ENCODE peak calls at places on chromosome 16, in ten cellular contexts. One of them, this sample, is unnamed.
A peak's percentile ranks its signal among the peaks of the same experiment; 100 is the strongest.

GRCh38 chr16:1428511-1428910 is 2.4 kb upstream of the PERCC1 start:
- DNase-seq in heart right ventricle: peak; percentile 56
- DNase-seq in endodermal cell: peak; percentile 85
- DNase-seq in tibial nerve: no peak
- DNase-seq in ascending aorta: no peak
- DNase-seq in cardiac muscle cell: peak; percentile 34
- DNase-seq in A549: peak; percentile 57
- DNase-seq in prostate gland: no peak
- DNase-seq in breast epithelium: peak; percentile 68
- DNase-seq in neural progenitor cell: peak; percentile 70
- DNase-seq in this sample: peak; percentile 21

GRCh38 chr16:2298621-2299020 is 30.7 kb upstream of the RNPS1 start:
- DNase-seq in neural progenitor cell: no peak
- DNase-seq in prostate gland: no peak
- DNase-seq in ascending aorta: no peak
- DNase-seq in breast epithelium: no peak
- DNase-seq in heart right ventricle: no peak
- DNase-seq in endodermal cell: no peak
- DNase-seq in cardiac muscle cell: no peak
- DNase-seq in A549: no peak
- DNase-seq in tibial nerve: no peak
- DNase-seq in this sample: no peak

GRCh38 chr16:83717814-83718213 is 90.0 kb upstream of the HSBP1 start:
- DNase-seq in cardiac muscle cell: peak; percentile 36
- DNase-seq in prostate gland: no peak
- DNase-seq in endodermal cell: no peak
- DNase-seq in breast epithelium: no peak
- DNase-seq in neural progenitor cell: no peak
- DNase-seq in ascending aorta: no peak
- DNase-seq in tibial nerve: no peak
- DNase-seq in heart right ventricle: no peak
- DNase-seq in A549: no peak
- DNase-seq in this sample: no peak

GRCh38 chr16:77963185-77964044 is 58.9 kb upstream of the CLEC3A start:
- DNase-seq in A549: no peak
- DNase-seq in endodermal cell: peak; percentile 89
- DNase-seq in heart right ventricle: no peak
- DNase-seq in prostate gland: no peak
- DNase-seq in breast epithelium: no peak
- DNase-seq in neural progenitor cell: peak; percentile 35
- DNase-seq in cardiac muscle cell: no peak
- DNase-seq in tibial nerve: no peak
- DNase-seq in ascending aorta: no peak
- DNase-seq in this sample: no peak

GRCh38 chr16:55645986-55646385 is 9.8 kb upstream of the SLC6A2 start:
- DNase-seq in neural progenitor cell: no peak
- DNase-seq in A549: no peak
- DNase-seq in endodermal cell: peak; percentile 36
- DNase-seq in heart right ventricle: no peak
- DNase-seq in prostate gland: no peak
- DNase-seq in breast epithelium: no peak
- DNase-seq in ascending aorta: no peak
- DNase-seq in tibial nerve: no peak
- DNase-seq in cardiac muscle cell: no peak
- DNase-seq in this sample: no peak

GRCh38 chr16:66127459-66128362 is 238.8 kb upstream of the CDH5 start:
- DNase-seq in tibial nerve: no peak
- DNase-seq in heart right ventricle: peak; percentile 19
- DNase-seq in endodermal cell: peak; percentile 79
- DNase-seq in cardiac muscle cell: peak; percentile 70
- DNase-seq in breast epithelium: no peak
- DNase-seq in neural progenitor cell: peak; percentile 51
- DNase-seq in A549: no peak
- DNase-seq in ascending aorta: no peak
- DNase-seq in prostate gland: no peak
- DNase-seq in this sample: peak; percentile 78

GRCh38 chr16:84547539-84548058 is 43.1 kb upstream of the MEAK7 start:
- DNase-seq in tibial nerve: no peak
- DNase-seq in A549: no peak
- DNase-seq in cardiac muscle cell: no peak
- DNase-seq in endodermal cell: no peak
- DNase-seq in neural progenitor cell: peak; percentile 70
- DNase-seq in heart right ventricle: no peak
- DNase-seq in ascending aorta: no peak
- DNase-seq in breast epithelium: no peak
- DNase-seq in prostate gland: no peak
- DNase-seq in this sample: no peak

GRCh38 chr16:74660383-74660782 is 6.3 kb downstream of the RFWD3 start:
- DNase-seq in tibial nerve: no peak
- DNase-seq in heart right ventricle: no peak
- DNase-seq in breast epithelium: no peak
- DNase-seq in cardiac muscle cell: no peak
- DNase-seq in prostate gland: no peak
- DNase-seq in neural progenitor cell: no peak
- DNase-seq in ascending aorta: no peak
- DNase-seq in A549: no peak
- DNase-seq in endodermal cell: no peak
- DNase-seq in this sample: no peak

GRCh38 chr16:84537431-84538151 is 33.1 kb upstream of the MEAK7 start:
- DNase-seq in prostate gland: no peak
- DNase-seq in neural progenitor cell: no peak
- DNase-seq in endodermal cell: no peak
- DNase-seq in breast epithelium: no peak
- DNase-seq in heart right ventricle: no peak
- DNase-seq in cardiac muscle cell: peak; percentile 43
- DNase-seq in tibial nerve: no peak
- DNase-seq in ascending aorta: no peak
- DNase-seq in A549: no peak
- DNase-seq in this sample: no peak

GRCh38 chr16:52912565-52913173 is 140.0 kb downstream of the CHD9NB start:
- DNase-seq in A549: peak; percentile 72
- DNase-seq in neural progenitor cell: peak; percentile 80
- DNase-seq in breast epithelium: peak; percentile 64
- DNase-seq in endodermal cell: peak; percentile 92
- DNase-seq in cardiac muscle cell: peak; percentile 65
- DNase-seq in prostate gland: peak; percentile 56
- DNase-seq in heart right ventricle: peak; percentile 33
- DNase-seq in tibial nerve: peak; percentile 38
- DNase-seq in ascending aorta: no peak
- DNase-seq in this sample: peak; percentile 74

GRCh38 chr16:56356276-56357241 is 68.8 kb downstream of the AMFR start:
- DNase-seq in cardiac muscle cell: peak; percentile 94
- DNase-seq in endodermal cell: peak; percentile 96
- DNase-seq in prostate gland: peak; percentile 72
- DNase-seq in tibial nerve: peak; percentile 67
- DNase-seq in breast epithelium: peak; percentile 79
- DNase-seq in ascending aorta: no peak
- DNase-seq in neural progenitor cell: peak; percentile 93
- DNase-seq in heart right ventricle: peak; percentile 82
- DNase-seq in A549: peak; percentile 85
- DNase-seq in this sample: peak; percentile 85

GRCh38 chr16:27352026-27352425 is 38.3 kb downstream of the IL4R start:
- DNase-seq in prostate gland: no peak
- DNase-seq in cardiac muscle cell: no peak
- DNase-seq in heart right ventricle: no peak
- DNase-seq in breast epithelium: no peak
- DNase-seq in A549: no peak
- DNase-seq in endodermal cell: no peak
- DNase-seq in neural progenitor cell: no peak
- DNase-seq in ascending aorta: no peak
- DNase-seq in tibial nerve: no peak
- DNase-seq in this sample: no peak

GRCh38 chr16:1314399-1315068 is 5.1 kb downstream of the UBE2I start:
- DNase-seq in cardiac muscle cell: no peak
- DNase-seq in breast epithelium: no peak
- DNase-seq in tibial nerve: no peak
- DNase-seq in endodermal cell: no peak
- DNase-seq in neural progenitor cell: no peak
- DNase-seq in ascending aorta: no peak
- DNase-seq in A549: no peak
- DNase-seq in heart right ventricle: no peak
- DNase-seq in prostate gland: no peak
- DNase-seq in this sample: no peak

GRCh38 chr16:10871157-10871991 is 5.6 kb upstream of the CIITA start:
- DNase-seq in ascending aorta: peak; percentile 41
- DNase-seq in heart right ventricle: peak; percentile 24
- DNase-seq in breast epithelium: peak; percentile 69
- DNase-seq in endodermal cell: no peak
- DNase-seq in tibial nerve: no peak
- DNase-seq in neural progenitor cell: no peak
- DNase-seq in prostate gland: peak; percentile 57
- DNase-seq in A549: no peak
- DNase-seq in cardiac muscle cell: peak; percentile 72
- DNase-seq in this sample: no peak

GRCh38 chr16:16930309-16931000 is 540.3 kb downstream of the XYLT1 start:
- DNase-seq in breast epithelium: no peak
- DNase-seq in ascending aorta: no peak
- DNase-seq in tibial nerve: no peak
- DNase-seq in prostate gland: no peak
- DNase-seq in neural progenitor cell: no peak
- DNase-seq in cardiac muscle cell: no peak
- DNase-seq in heart right ventricle: no peak
- DNase-seq in A549: no peak
- DNase-seq in endodermal cell: no peak
- DNase-seq in this sample: no peak

GRCh38 chr16:9308300-9309209 is 217.1 kb downstream of the HAPSTR1 start:
- DNase-seq in ascending aorta: no peak
- DNase-seq in A549: no peak
- DNase-seq in tibial nerve: no peak
- DNase-seq in heart right ventricle: no peak
- DNase-seq in endodermal cell: no peak
- DNase-seq in prostate gland: peak; percentile 26
- DNase-seq in neural progenitor cell: no peak
- DNase-seq in breast epithelium: no peak
- DNase-seq in cardiac muscle cell: no peak
- DNase-seq in this sample: no peak

GRCh38 chr16:84266451-84266850 is 26.6 kb upstream of the KCNG4 start:
- DNase-seq in endodermal cell: peak; percentile 92
- DNase-seq in heart right ventricle: no peak
- DNase-seq in breast epithelium: no peak
- DNase-seq in ascending aorta: no peak
- DNase-seq in prostate gland: no peak
- DNase-seq in neural progenitor cell: peak; percentile 85
- DNase-seq in A549: peak; percentile 88
- DNase-seq in cardiac muscle cell: peak; percentile 76
- DNase-seq in tibial nerve: no peak
- DNase-seq in this sample: peak; percentile 88

GRCh38 chr16:70512456-70512855 is 10.9 kb downstream of the COG4 start:
- DNase-seq in breast epithelium: no peak
- DNase-seq in neural progenitor cell: no peak
- DNase-seq in heart right ventricle: no peak
- DNase-seq in endodermal cell: no peak
- DNase-seq in prostate gland: no peak
- DNase-seq in A549: peak; percentile 33
- DNase-seq in cardiac muscle cell: no peak
- DNase-seq in ascending aorta: no peak
- DNase-seq in tibial nerve: no peak
- DNase-seq in this sample: no peak

GRCh38 chr16:68436581-68436980 is 11.7 kb downstream of the SMPD3 start:
- DNase-seq in endodermal cell: peak; percentile 75
- DNase-seq in cardiac muscle cell: no peak
- DNase-seq in breast epithelium: no peak
- DNase-seq in heart right ventricle: no peak
- DNase-seq in neural progenitor cell: peak; percentile 30
- DNase-seq in ascending aorta: no peak
- DNase-seq in A549: peak; percentile 55
- DNase-seq in prostate gland: no peak
- DNase-seq in tibial nerve: no peak
- DNase-seq in this sample: no peak
- TF ChIP-seq CTCF in endodermal cell: peak; percentile 80
- TF ChIP-seq CTCF in cardiac muscle cell: peak; percentile 29
- TF ChIP-seq CTCF in breast epithelium: no peak
- TF ChIP-seq CTCF in heart right ventricle: no peak
- TF ChIP-seq CTCF in neural progenitor cell: peak; percentile 46
- TF ChIP-seq CTCF in ascending aorta: no peak
- TF ChIP-seq CTCF in A549: no peak
- TF ChIP-seq CTCF in prostate gland: no peak
- TF ChIP-seq CTCF in tibial nerve: no peak
- TF ChIP-seq CTCF in this sample: peak; percentile 67

GRCh38 chr16:72986011-72986410 is 61.9 kb downstream of the ZFHX3 start:
- DNase-seq in A549: no peak
- DNase-seq in prostate gland: peak; percentile 49
- DNase-seq in breast epithelium: no peak
- DNase-seq in endodermal cell: peak; percentile 48
- DNase-seq in neural progenitor cell: no peak
- DNase-seq in ascending aorta: no peak
- DNase-seq in heart right ventricle: peak; percentile 60
- DNase-seq in tibial nerve: peak; percentile 68
- DNase-seq in cardiac muscle cell: peak; percentile 56
- DNase-seq in this sample: no peak
- H3K4me1 ChIP-seq in A549: peaks cover 38% of the 10 kb centered on the region
- H3K4me1 ChIP-seq in prostate gland: peaks cover 55% of the 10 kb centered on the region
- H3K4me1 ChIP-seq in breast epithelium: no peaks in the 10 kb centered on the region
- H3K4me1 ChIP-seq in endodermal cell: peaks cover 7% of the 10 kb centered on the region
- H3K4me1 ChIP-seq in neural progenitor cell: peaks cover 14% of the 10 kb centered on the region
- H3K4me1 ChIP-seq in ascending aorta: peaks cover 66% of the 10 kb centered on the region
- H3K4me1 ChIP-seq in heart right ventricle: peaks cover 50% of the 10 kb centered on the region
- H3K4me1 ChIP-seq in tibial nerve: peaks cover 43% of the 10 kb centered on the region
- H3K4me1 ChIP-seq in cardiac muscle cell: peaks cover 31% of the 10 kb centered on the region
- H3K4me1 ChIP-seq in this sample: peaks cover 34% of the 10 kb centered on the region

DNA sequence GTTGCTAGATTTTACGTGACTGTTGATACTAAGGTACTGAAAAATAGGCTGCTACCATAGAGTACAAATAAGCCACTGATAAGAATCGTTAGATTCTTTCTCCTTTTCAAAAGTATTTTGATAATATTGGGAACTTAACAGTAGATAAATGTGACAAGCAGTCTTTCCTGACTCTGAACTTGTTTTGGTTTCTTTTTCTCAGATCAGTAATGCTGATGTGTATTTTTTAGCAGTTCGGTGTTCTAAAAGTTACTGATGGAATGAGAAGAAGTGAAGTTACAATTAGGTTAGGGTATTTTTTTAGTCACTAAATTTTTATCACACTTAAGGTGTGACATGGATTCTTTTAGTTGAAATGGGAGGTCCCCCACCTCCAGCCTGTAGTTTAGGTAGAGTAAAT is 2.2 kb downstream of the RBBP6 start:
- DNase-seq in cardiac muscle cell: no peak
- DNase-seq in neural progenitor cell: no peak
- DNase-seq in A549: no peak
- DNase-seq in prostate gland: no peak
- DNase-seq in endodermal cell: no peak
- DNase-seq in heart right ventricle: no peak
- DNase-seq in breast epithelium: no peak
- DNase-seq in tibial nerve: no peak
- DNase-seq in ascending aorta: no peak
- DNase-seq in this sample: no peak
- H3K4me3 ChIP-seq in cardiac muscle cell: peak overlapping the region; percentile 87
- H3K4me3 ChIP-seq in neural progenitor cell: peak overlapping the region; percentile 90
- H3K4me3 ChIP-seq in A549: peak overlapping the region; percentile 92
- H3K4me3 ChIP-seq in prostate gland: peak overlapping the region; percentile 88
- H3K4me3 ChIP-seq in endodermal cell: peak overlapping the region; percentile 100
- H3K4me3 ChIP-seq in heart right ventricle: peak overlapping the region; percentile 80
- H3K4me3 ChIP-seq in breast epithelium: peak overlapping the region; percentile 99
- H3K4me3 ChIP-seq in tibial nerve: peak overlapping the region; percentile 96
- H3K4me3 ChIP-seq in ascending aorta: peak overlapping the region; percentile 100
- H3K4me3 ChIP-seq in this sample: peak overlapping the region; percentile 77

DNA sequence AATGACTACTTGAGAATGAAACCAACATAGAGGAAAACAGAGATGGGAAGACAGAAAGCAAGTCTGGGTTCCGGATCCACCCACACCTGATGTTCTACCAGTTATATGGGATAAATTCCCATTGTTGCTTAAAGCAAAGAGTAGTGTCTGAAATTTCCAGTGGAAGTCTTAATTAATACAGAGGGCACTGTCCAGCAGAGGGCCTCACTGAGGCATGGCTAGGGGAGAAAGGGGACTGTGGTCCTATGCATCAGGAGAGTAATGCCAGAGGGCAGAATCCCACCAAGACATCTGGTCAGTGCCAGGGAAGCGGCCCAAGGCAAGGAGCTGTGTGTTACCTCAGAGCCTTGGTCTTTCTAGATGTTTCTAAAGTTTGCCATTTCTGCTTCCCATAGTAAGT is 7.5 kb upstream of the UMOD start:
- DNase-seq in tibial nerve: no peak
- DNase-seq in cardiac muscle cell: no peak
- DNase-seq in breast epithelium: no peak
- DNase-seq in A549: no peak
- DNase-seq in prostate gland: no peak
- DNase-seq in heart right ventricle: no peak
- DNase-seq in endodermal cell: peak; percentile 79
- DNase-seq in ascending aorta: no peak
- DNase-seq in neural progenitor cell: peak; percentile 67
- DNase-seq in this sample: no peak
- TF ChIP-seq CTCF in tibial nerve: no peak
- TF ChIP-seq CTCF in cardiac muscle cell: peak; percentile 15
- TF ChIP-seq CTCF in breast epithelium: no peak
- TF ChIP-seq CTCF in A549: peak; percentile 6
- TF ChIP-seq CTCF in prostate gland: no peak
- TF ChIP-seq CTCF in heart right ventricle: peak; percentile 10
- TF ChIP-seq CTCF in endodermal cell: peak; percentile 83
- TF ChIP-seq CTCF in ascending aorta: no peak
- TF ChIP-seq CTCF in neural progenitor cell: peak; percentile 73
- TF ChIP-seq CTCF in this sample: peak; percentile 23